ENCODE peak calls at places on chromosomes 16 and 17, in four cellular contexts. U is endothelial cell of umbilical vein, H is ovary, S is body of pancreas. J is an unnamed sample.

GRCh38 chr16:11315499-11315898 is 29.8 kb upstream of the RMI2 start:
- DNase-seq in U (no peak), H (no peak), S (no peak), J (no peak)

GRCh38 chr17:50047488-50048126 is 8.3 kb upstream of the ITGA3 start:
- DNase-seq in U (peak), H (no peak), S (no peak), J (peak)

GRCh38 chr17:34639706-34640425 is 60.5 kb downstream of the TMEM132E start:
- DNase-seq in U (no peak), H (no peak), S (no peak), J (no peak)

GRCh38 chr16:70736454-70737376 is 50.9 kb upstream of the MTSS2 start:
- DNase-seq in U (no peak), H (no peak), S (no peak), J (no peak)

GRCh38 chr16:68144008-68144407 is 58.8 kb downstream of the NFATC3 start:
- DNase-seq in U (no peak), H (no peak), S (no peak), J (no peak)

GRCh38 chr17:7478276-7479138 is 924 bp downstream of the ZBTB4 start:
- DNase-seq in U (peak), H (peak), S (peak), J (peak)

GRCh38 chr17:50421308-50422031 is 4.5 kb upstream of the ACSF2 start:
- DNase-seq in U (peak), H (no peak), S (no peak), J (no peak)

GRCh38 chr17:17876959-17877547 is 40.3 kb upstream of the SREBF1 start:
- DNase-seq in U (no peak), H (peak), S (peak), J (no peak)

GRCh38 chr17:75411328-75412067 is 6.0 kb upstream of the GRB2 start:
- DNase-seq in U (no peak), H (no peak), S (no peak), J (no peak)

GRCh38 chr17:81336930-81337325 is 41.8 kb upstream of the SLC38A10 start:
- DNase-seq in U (no peak), H (peak), S (no peak), J (no peak)

GRCh38 chr17:43608313-43608712 is 53.4 kb downstream of the MEOX1 start:
- DNase-seq in U (no peak), H (no peak), S (no peak), J (no peak)

GRCh38 chr17:75077490-75078096 is 10.2 kb upstream of the SLC16A5 start:
- DNase-seq in U (peak), H (peak), S (peak), J (no peak)

GRCh38 chr16:35908942-35909341 is 2449.5 kb downstream of the TP53TG3F start:
- DNase-seq in U (no peak), H (no peak), S (no peak), J (no peak)

GRCh38 chr16:88536510-88536909 is 33.7 kb upstream of the ZC3H18 start:
- DNase-seq in U (no peak), H (no peak), S (no peak), J (no peak)

GRCh38 chr16:6558133-6558532 is 774.5 kb upstream of the RBFOX1 start:
- DNase-seq in U (no peak), H (no peak), S (no peak), J (no peak)

GRCh38 chr17:40791808-40792436 is 7.8 kb downstream of the KRT28 start:
- DNase-seq in U (peak), H (no peak), S (no peak), J (no peak)

GRCh38 chr17:77375917-77376651 is 235.3 kb downstream of the SEC14L1 start:
- DNase-seq in U (no peak), H (peak), S (no peak), J (no peak)

GRCh38 chr16:79600636-79601091 is at the start of gene MAF:
- DNase-seq in U (peak), H (peak), S (peak), J (peak)

GRCh38 chr17:81722184-81723120 is 10.4 kb downstream of the SLC25A10 start:
- DNase-seq in U (no peak), H (no peak), S (peak), J (no peak)

GRCh38 chr16:8751481-8752311 is 45.7 kb downstream of the TMEM186 start:
- DNase-seq in U (peak), H (no peak), S (peak), J (no peak)

GRCh38 chr16:23678430-23679273 is at the start of gene PLK1:
- DNase-seq in U (peak), H (peak), S (peak), J (peak)

GRCh38 chr17:58153046-58153445 is 4.9 kb downstream of the OR4D1 start:
- DNase-seq in U (no peak), H (no peak), S (no peak), J (no peak)

GRCh38 chr17:58161566-58161965 is 5.2 kb upstream of the OR4D2 start:
- DNase-seq in U (no peak), H (no peak), S (no peak), J (no peak)

GRCh38 chr17:58158181-58158580 is 8.6 kb upstream of the OR4D2 start:
- DNase-seq in U (no peak), H (no peak), S (no peak), J (no peak)

GRCh38 chr17:58156839-58157803 is 8.9 kb downstream of the OR4D1 start:
- DNase-seq in U (no peak), H (no peak), S (no peak), J (no peak)
- TF ChIP-seq CTCF in U (no peak), H (no peak), S (no peak), J (no peak)

GRCh38 chr17:65885484-65885883 is 306.4 kb downstream of the CEP112 start:
- DNase-seq in U (no peak), H (no peak), S (no peak), J (no peak)
- H3K4me3 ChIP-seq in U (no peak), H (no peak), S (no peak), J (no peak)

DNA sequence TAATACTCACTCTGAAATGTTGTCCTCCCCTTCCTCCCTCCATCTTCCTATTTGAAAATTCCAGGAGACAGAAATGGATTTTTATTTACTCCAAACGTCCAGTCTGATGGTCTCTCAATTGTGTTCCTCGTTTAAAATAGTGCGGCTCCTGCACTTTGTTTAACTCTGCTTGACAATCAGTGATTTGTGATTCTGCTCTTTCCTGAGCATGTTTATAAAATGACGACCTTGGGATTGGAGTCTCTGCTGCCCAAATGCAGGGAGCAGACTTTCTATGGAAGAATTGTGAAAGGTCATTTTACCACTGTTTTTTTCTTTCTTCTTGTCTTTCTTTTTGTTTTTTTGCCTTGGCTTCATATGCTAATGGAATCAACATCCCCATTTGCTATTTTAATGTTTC is 376.6 kb downstream of the CDH11 start:
- DNase-seq in U (no peak), H (no peak), S (no peak), J (no peak)
- TF ChIP-seq POLR2A in U (no peak), H (no peak), S (no peak), J (no peak)

GRCh38 chr17:79721993-79722671 is 8.6 kb upstream of the ENPP7 start:
- DNase-seq in U (no peak), H (no peak), S (peak), J (no peak)
- TF ChIP-seq CTCF in U (no peak), H (no peak), S (peak), J (no peak)